ENCODE peak calls at places on chromosomes 6 and 20, in six cellular contexts. K is GM12878, F is H1, X is SK-N-SH, W is HepG2, N is K562. L is an unnamed sample.

GRCh38 chr6:137147195-137147594 is 26.2 kb downstream of the IL22RA2 start:
- DNase-seq in W (no peak), F (no peak), X (no peak), N (no peak), K (no peak), L (no peak)

GRCh38 chr20:41499961-41500725 is 118.0 kb downstream of the CHD6 start:
- DNase-seq in K (no peak), W (no peak), X (no peak), N (no peak), F (no peak), L (no peak)

GRCh38 chr20:46751856-46752255 is 42.4 kb downstream of the SLC2A10 start:
- DNase-seq in F (no peak), X (no peak), K (no peak), W (no peak), N (peak), L (no peak)

GRCh38 chr6:14321992-14322772 is 204.6 kb downstream of the CD83 start:
- DNase-seq in W (no peak), K (no peak), N (peak), F (no peak), X (no peak), L (no peak)

GRCh38 chr6:13507306-13507855 is 20.0 kb upstream of the GFOD1 start:
- DNase-seq in F (no peak), K (no peak), N (no peak), X (no peak), W (no peak), L (no peak)

GRCh38 chr20:17654649-17655285 is 27.3 kb downstream of the RRBP1 start:
- DNase-seq in X (peak), N (peak), W (peak), F (peak), K (no peak), L (no peak)

GRCh38 chr6:86256615-86257187 is 614.0 kb upstream of the SYNCRIP start:
- DNase-seq in W (no peak), X (no peak), F (no peak), K (no peak), N (no peak), L (no peak)

GRCh38 chr6:82396964-82397761 is 33.5 kb downstream of the TPBG start:
- DNase-seq in K (no peak), X (no peak), W (no peak), F (no peak), N (no peak), L (no peak)

GRCh38 chr20:6185268-6185667 is 62.4 kb upstream of the FERMT1 start:
- DNase-seq in N (no peak), X (no peak), K (no peak), F (no peak), W (no peak), L (no peak)

GRCh38 chr6:157853902-157854481 is 30.9 kb downstream of the SNX9 start:
- DNase-seq in F (no peak), W (no peak), X (no peak), N (no peak), K (no peak), L (no peak)

GRCh38 chr6:163415176-163415619 is 680 bp downstream of the QKI start:
- DNase-seq in N (peak), X (peak), K (no peak), F (no peak), W (no peak), L (no peak)

GRCh38 chr6:16712931-16713484 is 48.3 kb downstream of the ATXN1 start:
- DNase-seq in W (no peak), N (peak), K (no peak), X (no peak), F (no peak), L (peak)

GRCh38 chr6:26120807-26121140 is 33.5 kb downstream of the HFE start:
- DNase-seq in X (no peak), K (no peak), N (no peak), W (no peak), F (no peak), L (no peak)

GRCh38 chr6:130116273-130116672 is 97.9 kb downstream of the L3MBTL3 start:
- DNase-seq in W (no peak), K (no peak), X (no peak), F (no peak), N (no peak), L (no peak)

GRCh38 chr6:42781546-42781810 is 374 bp upstream of the BICRAL start:
- DNase-seq in F (no peak), X (peak), K (no peak), W (no peak), N (peak), L (no peak)

GRCh38 chr6:2902470-2902762 is 693 bp downstream of the SERPINB9 start:
- DNase-seq in K (no peak), F (no peak), W (no peak), X (no peak), N (no peak), L (no peak)

GRCh38 chr6:40341726-40342125 is 245.4 kb downstream of the LRFN2 start:
- DNase-seq in F (no peak), K (no peak), X (no peak), W (no peak), N (no peak), L (no peak)

GRCh38 chr6:75621846-75622245 is 20.2 kb downstream of the SENP6 start:
- DNase-seq in K (no peak), F (no peak), X (no peak), N (no peak), W (no peak), L (no peak)

GRCh38 chr20:25195962-25196700 is 619 bp downstream of the ENTPD6 start:
- DNase-seq in F (peak), K (no peak), W (peak), X (no peak), N (peak), L (no peak)

GRCh38 chr6:83546636-83547035 is 34.3 kb downstream of the PRSS35 start:
- DNase-seq in W (no peak), X (no peak), F (no peak), K (no peak), N (no peak), L (no peak)

GRCh38 chr6:130885392-130886192 is 58.4 kb downstream of the SMLR1 start:
- DNase-seq in W (peak), N (peak), K (peak), X (peak), F (peak), L (peak)

GRCh38 chr20:62899633-62900051 is 26.7 kb downstream of the DIDO1 start:
- DNase-seq in W (peak), X (no peak), N (no peak), K (no peak), F (no peak), L (no peak)

GRCh38 chr6:20581070-20581469 is 46.8 kb downstream of the CDKAL1 start:
- DNase-seq in X (no peak), F (no peak), N (no peak), W (no peak), K (no peak), L (no peak)

GRCh38 chr6:146851837-146852236 is 253.1 kb downstream of the ADGB start:
- DNase-seq in N (no peak), W (no peak), F (no peak), K (no peak), X (no peak), L (no peak)

GRCh38 chr6:35082046-35082732 is 59.0 kb downstream of the TCP11 start:
- DNase-seq in K (no peak), F (no peak), N (no peak), X (no peak), W (no peak), L (no peak)

GRCh38 chr20:58651823-58652605 is 931 bp downstream of the STX16 start:
- DNase-seq in K (peak), W (peak), F (peak), N (peak), X (peak), L (peak)

GRCh38 chr6:85691478-85691877 is 48.8 kb upstream of the SYNCRIP start:
- DNase-seq in K (no peak), X (no peak), F (no peak), N (no peak), W (no peak), L (no peak)

GRCh38 chr6:145688493-145688905 is 46.8 kb downstream of the EPM2A start:
- DNase-seq in W (no peak), X (no peak), K (no peak), N (no peak), F (no peak), L (no peak)

GRCh38 chr6:89610149-89610642 is 28.4 kb downstream of the LYRM2 start:
- DNase-seq in F (peak), N (peak), K (peak), X (peak), W (peak), L (peak)

GRCh38 chr20:3194617-3195280 is 9.7 kb downstream of the DDRGK1 start:
- DNase-seq in F (no peak), W (no peak), K (no peak), N (no peak), X (no peak), L (no peak)

GRCh38 chr6:346389-347030 is 45.0 kb upstream of the IRF4 start:
- DNase-seq in X (no peak), N (no peak), F (no peak), K (no peak), W (no peak), L (no peak)

GRCh38 chr6:103273048-103273447 is 1586.7 kb downstream of the HACE1 start:
- DNase-seq in X (peak), F (no peak), N (no peak), K (no peak), W (peak), L (peak)

GRCh38 chr6:170535002-170535401 is 18.1 kb downstream of the PSMB1 start:
- DNase-seq in W (no peak), N (no peak), K (no peak), F (no peak), X (no peak), L (no peak)

GRCh38 chr6:161422710-161423109 is 148.8 kb upstream of the AGPAT4 start:
- DNase-seq in X (no peak), K (no peak), F (no peak), N (no peak), W (no peak), L (no peak)

GRCh38 chr20:3889489-3890409 is 562 bp downstream of the PANK2 start:
- DNase-seq in N (peak), W (peak), X (peak), K (no peak), F (peak), L (peak)

GRCh38 chr20:46117704-46118467 is at the start of gene CD40:
- DNase-seq in F (peak), N (peak), K (peak), W (peak), X (peak), L (peak)

GRCh38 chr20:44776977-44777376 is 31.3 kb downstream of the KCNK15 start:
- DNase-seq in N (peak), F (peak), X (no peak), W (peak), K (no peak), L (no peak)

GRCh38 chr20:38109657-38110524 is 55.2 kb downstream of the TGM2 start:
- DNase-seq in N (peak), F (peak), W (peak), K (no peak), X (no peak), L (no peak)

GRCh38 chr20:38108438-38109024 is 56.5 kb downstream of the TGM2 start:
- DNase-seq in K (no peak), W (no peak), N (no peak), F (peak), X (peak), L (no peak)

GRCh38 chr20:38110525-38111178 is 54.4 kb downstream of the TGM2 start:
- DNase-seq in W (no peak), N (no peak), X (no peak), K (no peak), F (peak), L (no peak)

GRCh38 chr20:38111366-38112232 is 53.5 kb downstream of the TGM2 start:
- DNase-seq in W (no peak), N (no peak), F (peak), X (no peak), K (no peak), L (no peak)

GRCh38 chr20:38109025-38109541 is 56.0 kb downstream of the TGM2 start:
- DNase-seq in K (no peak), F (no peak), X (peak), W (no peak), N (no peak), L (no peak)
- TF ChIP-seq POLR2AphosphoS5 in K (no peak), F (no peak), X (peak), W (no peak), N (no peak), L (no peak)

GRCh38 chr20:1083431-1084080 is 34.8 kb upstream of the PSMF1 start:
- DNase-seq in X (no peak), K (peak), N (no peak), W (no peak), F (no peak), L (no peak)
- TF ChIP-seq GABPA in X (no peak), K (no peak), N (no peak), W (no peak), F (no peak), L (no peak)

DNA sequence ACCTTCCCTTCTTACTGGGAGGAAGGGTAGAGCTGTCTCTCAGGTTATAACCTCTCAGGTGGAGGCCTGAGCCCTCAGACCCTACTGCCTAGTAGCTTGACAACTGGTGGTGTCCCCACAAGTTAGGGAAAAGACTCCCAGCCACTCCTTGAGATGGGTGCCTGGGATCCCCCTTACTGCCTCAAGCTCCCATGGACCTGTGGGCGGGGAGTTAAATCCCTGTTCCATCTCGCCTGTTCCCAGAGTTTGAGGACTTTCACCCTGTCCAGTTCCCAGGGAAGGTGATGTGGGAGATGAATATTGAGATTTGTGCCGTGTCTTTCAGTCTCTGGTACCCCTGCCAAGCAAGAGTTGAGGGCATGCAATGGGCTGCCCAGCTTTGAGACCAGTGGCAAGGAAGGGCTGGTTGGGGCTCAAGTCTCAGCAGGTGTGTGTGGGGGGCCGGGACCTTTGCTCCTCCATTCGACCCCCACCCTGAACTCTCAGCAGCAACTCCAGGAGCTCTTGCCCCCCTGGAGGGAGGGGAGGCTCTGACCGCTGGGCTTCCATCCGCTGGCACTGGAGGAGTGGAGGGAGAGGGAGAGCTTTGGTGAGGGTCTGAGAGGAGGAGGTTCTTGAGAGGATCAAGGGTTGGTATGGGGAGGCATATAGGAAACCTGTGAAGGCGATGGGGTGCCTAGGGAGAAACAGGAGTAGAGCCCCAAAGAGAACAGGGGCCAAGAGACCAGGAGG is 1.1 kb upstream of the PBX2 start:
- DNase-seq in K (no peak), X (no peak), F (no peak), W (no peak), N (peak), L (no peak)
- H3K4me3 ChIP-seq in K (peak), X (no peak), F (peak), W (peak), N (peak), L (peak)

GRCh38 chr6:53932502-53932901 is 137.7 kb downstream of the LRRC1 start:
- DNase-seq in N (no peak), K (no peak), F (no peak), X (no peak), W (no peak), L (no peak)

GRCh38 chr6:53931086-53931485 is 136.3 kb downstream of the LRRC1 start:
- DNase-seq in W (no peak), F (no peak), N (no peak), K (no peak), X (no peak), L (no peak)

GRCh38 chr6:53928641-53929339 is 134.0 kb downstream of the LRRC1 start:
- DNase-seq in W (peak), F (no peak), K (no peak), N (no peak), X (no peak), L (no peak)

GRCh38 chr6:53929340-53930120 is 134.7 kb downstream of the LRRC1 start:
- DNase-seq in F (no peak), N (no peak), K (no peak), W (no peak), X (no peak), L (no peak)

GRCh38 chr6:53930330-53930729 is 135.5 kb downstream of the LRRC1 start:
- DNase-seq in N (no peak), K (no peak), W (no peak), F (no peak), X (no peak), L (no peak)
- TF ChIP-seq POLR2AphosphoS5 in N (no peak), K (no peak), W (no peak), F (no peak), X (no peak), L (no peak)

L was measured in HL-60.